ENCODE peak calls at places on chromosomes 7 and 10, in six cellular contexts. P is astrocyte of the spinal cord, S is hepatocyte, X is neural progenitor cell, M is bronchial epithelial cell, C is lung. G is an unnamed sample.

GRCh38 chr7:40298421-40298820 is 163.6 kb downstream of the SUGCT start:
- DNase-seq in P (peak), S (no peak), X (no peak), M (peak), C (no peak), G (no peak)

GRCh38 chr10:124607693-124608092 is 136.5 kb downstream of the FAM53B start:
- DNase-seq in P (no peak), S (no peak), X (no peak), M (no peak), C (no peak), G (no peak)

GRCh38 chr10:3943695-3944257 is 158.8 kb upstream of the KLF6 start:
- DNase-seq in P (no peak), S (no peak), X (no peak), M (no peak), C (no peak), G (no peak)

GRCh38 chr10:97687785-97688781 is 1.0 kb upstream of the AVPI1 start:
- DNase-seq in P (peak), S (no peak), X (no peak), M (peak), C (peak), G (no peak)

GRCh38 chr10:26555719-26556368 is 117.7 kb downstream of the APBB1IP start:
- DNase-seq in P (peak), S (peak), X (no peak), M (peak), C (peak), G (peak)

GRCh38 chr7:115007751-115008150 is 85.9 kb downstream of the MDFIC start:
- DNase-seq in P (no peak), S (no peak), X (no peak), M (no peak), C (no peak), G (no peak)

GRCh38 chr7:76272872-76273271 is 29.6 kb upstream of the HSPB1 start:
- DNase-seq in P (no peak), S (no peak), X (no peak), M (no peak), C (no peak), G (no peak)

GRCh38 chr10:69346776-69347175 is 68.5 kb downstream of the HK1 start:
- DNase-seq in P (no peak), S (no peak), X (no peak), M (no peak), C (no peak), G (no peak)

GRCh38 chr10:77279207-77279606 is 358.4 kb downstream of the KCNMA1 start:
- DNase-seq in P (peak), S (no peak), X (no peak), M (peak), C (no peak), G (no peak)

GRCh38 chr7:49486974-49487919 is 286.2 kb upstream of the VWC2 start:
- DNase-seq in P (no peak), S (peak), X (no peak), M (no peak), C (no peak), G (no peak)

GRCh38 chr7:94289071-94289470 is 105.6 kb upstream of the COL1A2 start:
- DNase-seq in P (peak), S (peak), X (peak), M (peak), C (peak), G (peak)

GRCh38 chr7:52410032-52410431 is 625.4 kb upstream of the POM121L12 start:
- DNase-seq in P (no peak), S (no peak), X (no peak), M (peak), C (no peak), G (no peak)

GRCh38 chr10:131829156-131829930 is 71.5 kb upstream of the PPP2R2D start:
- DNase-seq in P (no peak), S (no peak), X (no peak), M (no peak), C (no peak), G (no peak)

GRCh38 chr7:116404389-116404788 is 95.1 kb upstream of the CAV2 start:
- DNase-seq in P (no peak), S (no peak), X (no peak), M (no peak), C (no peak), G (no peak)

GRCh38 chr10:71817831-71818268 is 33.2 kb downstream of the PSAP start:
- DNase-seq in P (no peak), S (no peak), X (no peak), M (no peak), C (peak), G (no peak)

GRCh38 chr10:123103944-123104343 is 31.8 kb upstream of the HMX3 start:
- DNase-seq in P (no peak), S (no peak), X (no peak), M (peak), C (no peak), G (no peak)

GRCh38 chr7:74038194-74038961 is 10.4 kb downstream of the ELN start:
- DNase-seq in P (no peak), S (no peak), X (no peak), M (no peak), C (no peak), G (no peak)

GRCh38 chr10:125479059-125479458 is 203.9 kb downstream of the TEX36 start:
- DNase-seq in P (peak), S (no peak), X (no peak), M (peak), C (no peak), G (no peak)

GRCh38 chr7:94045566-94045965 is 41.4 kb upstream of the BET1 start:
- DNase-seq in P (no peak), S (no peak), X (no peak), M (peak), C (no peak), G (no peak)

GRCh38 chr10:108375691-108376090 is 1211.2 kb upstream of the SORCS1 start:
- DNase-seq in P (no peak), S (no peak), X (no peak), M (peak), C (no peak), G (no peak)

GRCh38 chr7:151400626-151401315 is 9.1 kb downstream of the WDR86 start:
- DNase-seq in P (no peak), S (no peak), X (peak), M (no peak), C (no peak), G (no peak)

GRCh38 chr7:63900394-63901203 is 98.0 kb upstream of the ZNF722 start:
- DNase-seq in P (no peak), S (no peak), X (no peak), M (peak), C (peak), G (peak)

GRCh38 chr7:4386190-4386589 is 295.9 kb upstream of the FOXK1 start:
- DNase-seq in P (no peak), S (no peak), X (no peak), M (no peak), C (no peak), G (no peak)

GRCh38 chr7:2560175-2560695 is 1.5 kb downstream of the IQCE start:
- DNase-seq in P (no peak), S (no peak), X (no peak), M (no peak), C (no peak), G (no peak)

GRCh38 chr7:136874393-136875032 is 6.1 kb downstream of the CHRM2 start:
- DNase-seq in P (peak), S (peak), X (peak), M (peak), C (no peak), G (no peak)

GRCh38 chr10:4947635-4948596 is 15.3 kb upstream of the AKR1C1 start:
- DNase-seq in P (peak), S (peak), X (no peak), M (peak), C (no peak), G (peak)

GRCh38 chr7:73734619-73735525 is 3.7 kb downstream of the ABHD11 start:
- DNase-seq in P (peak), S (peak), X (peak), M (peak), C (peak), G (peak)

GRCh38 chr7:112419543-112420130 is 30.6 kb upstream of the IFRD1 start:
- DNase-seq in P (no peak), S (no peak), X (no peak), M (no peak), C (no peak), G (no peak)

GRCh38 chr10:93580824-93581223 is 14.4 kb downstream of the FFAR4 start:
- DNase-seq in P (peak), S (peak), X (peak), M (no peak), C (no peak), G (no peak)

GRCh38 chr10:130021373-130021950 is 57.4 kb upstream of the EBF3 start:
- DNase-seq in P (peak), S (no peak), X (no peak), M (no peak), C (no peak), G (no peak)

GRCh38 chr7:132406039-132406438 is 170.2 kb downstream of the PLXNA4 start:
- DNase-seq in P (peak), S (no peak), X (no peak), M (no peak), C (no peak), G (no peak)

GRCh38 chr7:155865830-155866545 is 53.7 kb upstream of the SHH start:
- DNase-seq in P (no peak), S (no peak), X (no peak), M (no peak), C (no peak), G (no peak)

GRCh38 chr10:101828734-101829551 is 10.7 kb upstream of the OGA start:
- DNase-seq in P (no peak), S (no peak), X (no peak), M (no peak), C (no peak), G (no peak)

GRCh38 chr10:115903845-115904244 is 369.2 kb downstream of the GFRA1 start:
- DNase-seq in P (no peak), S (no peak), X (no peak), M (no peak), C (no peak), G (no peak)

GRCh38 chr7:46763348-46763747 is 818.6 kb downstream of the TNS3 start:
- DNase-seq in P (no peak), S (no peak), X (no peak), M (no peak), C (no peak), G (no peak)

GRCh38 chr10:61786728-61787127 is 114.8 kb upstream of the ARID5B start:
- DNase-seq in P (peak), S (no peak), X (no peak), M (peak), C (no peak), G (no peak)
- TF ChIP-seq CTCF in P (no peak), S (no peak), X (no peak), M (no peak), C (no peak), G (no peak)

GRCh38 chr7:80659120-80660055 is 20.9 kb downstream of the CD36 start:
- DNase-seq in P (peak), S (peak), X (peak), M (peak), C (no peak), G (no peak)

GRCh38 chr7:80656029-80656428 is 17.6 kb downstream of the CD36 start:
- DNase-seq in P (no peak), S (no peak), X (no peak), M (no peak), C (no peak), G (no peak)

GRCh38 chr7:80654887-80655340 is 16.5 kb downstream of the CD36 start:
- DNase-seq in P (no peak), S (no peak), X (no peak), M (no peak), C (no peak), G (no peak)
- H3K4me3 ChIP-seq in P (no peak), S (no peak), X (no peak), M (no peak), C (no peak), G (no peak)

DNA sequence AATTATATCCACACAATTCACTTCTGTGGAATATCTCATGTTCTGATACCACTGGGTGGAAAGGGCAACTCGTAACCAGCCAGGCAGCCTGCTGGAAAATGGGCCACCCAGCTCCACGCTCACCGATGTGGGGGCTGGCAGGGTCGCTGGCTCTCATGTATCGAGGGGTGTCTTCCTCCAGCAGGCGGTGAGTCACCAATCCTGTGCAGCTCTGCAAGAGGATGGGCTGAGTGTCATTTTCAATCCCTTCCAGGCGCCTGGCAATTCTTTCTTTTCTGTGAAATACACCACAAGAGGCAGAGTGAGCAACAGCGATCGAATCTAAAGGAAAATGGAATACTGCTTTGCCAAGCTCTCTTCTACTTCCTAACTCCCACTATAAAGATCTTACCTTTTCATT is 80.1 kb downstream of the SVIL start:
- DNase-seq in P (peak), S (no peak), X (peak), M (no peak), C (no peak), G (no peak)
- TF ChIP-seq CTCF in P (peak), S (no peak), X (peak), M (no peak), C (no peak), G (no peak)

GRCh38 chr7:24445041-24445440 is 128.2 kb upstream of the PALS2 start:
- DNase-seq in P (no peak), S (no peak), X (no peak), M (no peak), C (no peak), G (no peak)

GRCh38 chr7:24442170-24442777 is 131.0 kb upstream of the PALS2 start:
- DNase-seq in P (no peak), S (no peak), X (no peak), M (no peak), C (no peak), G (no peak)

DNA sequence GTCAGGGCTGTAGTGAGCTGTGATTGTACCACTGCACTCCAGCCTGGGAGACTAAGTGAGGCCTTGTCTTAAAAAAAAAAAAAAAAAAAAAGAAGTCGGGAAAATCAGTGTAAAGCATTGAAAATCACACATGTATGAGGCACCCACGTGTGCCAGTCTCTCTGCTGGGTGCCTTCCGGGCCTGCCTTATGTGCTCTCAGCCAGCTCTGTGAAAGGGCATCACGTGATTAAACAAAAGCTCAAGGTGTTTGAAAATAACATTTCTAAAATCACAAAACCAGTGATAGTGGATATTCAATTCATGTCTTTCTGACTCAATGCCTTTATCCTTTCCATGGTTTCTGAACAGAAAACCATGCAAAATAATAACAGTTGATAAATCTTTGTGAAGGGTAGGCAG is 125.2 kb upstream of the PALS2 start:
- DNase-seq in P (no peak), S (no peak), X (no peak), M (no peak), C (no peak), G (no peak)
- H3K4me3 ChIP-seq in P (no peak), S (no peak), X (no peak), M (no peak), C (no peak), G (no peak)

G was measured in LNCaP clone FGC.